ENCODE peak calls at places on chromosomes 5 and 9, in four cellular contexts. I is PC-3, G is neural progenitor cell, D is GM23338. H is an unnamed sample.

GRCh38 chr5:149151717-149152116 is 10.4 kb downstream of the ABLIM3 start:
- DNase-seq in G (no peak), D (peak; percentile 39), I (peak; percentile 77), H (peak; percentile 15)

GRCh38 chr9:33416996-33417395 is 14.6 kb upstream of the AQP7 start:
- DNase-seq in I (no peak), G (no peak), D (no peak), H (peak; percentile 32)

GRCh38 chr9:84471816-84472215 is 131.3 kb upstream of the SLC28A3 start:
- DNase-seq in G (no peak), D (no peak), I (no peak), H (no peak)

GRCh38 chr5:107826311-107827000 is 155.7 kb upstream of the EFNA5 start:
- DNase-seq in D (peak; percentile 91), G (peak; percentile 81), I (no peak), H (no peak)

GRCh38 chr5:172972557-172972956 is 11.0 kb upstream of the ATP6V0E1 start:
- DNase-seq in G (no peak), D (no peak), I (no peak), H (no peak)

GRCh38 chr5:73625905-73626811 is at the start of gene ARHGEF28:
- DNase-seq in G (peak; percentile 82), I (peak; percentile 80), D (peak; percentile 72), H (peak; percentile 74)

GRCh38 chr9:86638109-86638508 is 283.9 kb upstream of the TUT7 start:
- DNase-seq in I (no peak), G (peak; percentile 56), D (no peak), H (no peak)

GRCh38 chr5:59393585-59394289 is 499.8 kb downstream of the PDE4D start:
- DNase-seq in G (no peak), I (no peak), D (no peak), H (peak; percentile 19)

GRCh38 chr9:93256878-93257807 is 73.2 kb downstream of the WNK2 start:
- DNase-seq in I (peak; percentile 3), D (no peak), G (no peak), H (no peak)

GRCh38 chr5:7397005-7397546 is 1.1 kb downstream of the ADCY2 start:
- DNase-seq in I (no peak), G (no peak), D (no peak), H (no peak)
- TF ChIP-seq CTCF in I (no peak), G (peak; percentile 29), D (peak; percentile 3), H (peak; percentile 5)

GRCh38 chr5:139848508-139849100 is 53.0 kb downstream of the PSD2 start:
- DNase-seq in I (no peak), G (no peak), D (peak; percentile 63), H (no peak)
- TF ChIP-seq EZH2phosphoT487 in I (no peak), G (no peak), D (no peak), H (no peak)

GRCh38 chr9:21835111-21835510 is 32.7 kb downstream of the MTAP start:
- DNase-seq in D (no peak), G (no peak), I (no peak), H (no peak)

GRCh38 chr9:21831841-21832509 is 29.5 kb downstream of the MTAP start:
- DNase-seq in G (no peak), I (peak; percentile 59), D (no peak), H (no peak)

GRCh38 chr9:21836437-21837161 is 34.2 kb downstream of the MTAP start:
- DNase-seq in I (peak; percentile 97), G (no peak), D (no peak), H (no peak)

GRCh38 chr9:21830589-21830988 is 28.2 kb downstream of the MTAP start:
- DNase-seq in D (no peak), G (no peak), I (peak; percentile 82), H (no peak)

DNA sequence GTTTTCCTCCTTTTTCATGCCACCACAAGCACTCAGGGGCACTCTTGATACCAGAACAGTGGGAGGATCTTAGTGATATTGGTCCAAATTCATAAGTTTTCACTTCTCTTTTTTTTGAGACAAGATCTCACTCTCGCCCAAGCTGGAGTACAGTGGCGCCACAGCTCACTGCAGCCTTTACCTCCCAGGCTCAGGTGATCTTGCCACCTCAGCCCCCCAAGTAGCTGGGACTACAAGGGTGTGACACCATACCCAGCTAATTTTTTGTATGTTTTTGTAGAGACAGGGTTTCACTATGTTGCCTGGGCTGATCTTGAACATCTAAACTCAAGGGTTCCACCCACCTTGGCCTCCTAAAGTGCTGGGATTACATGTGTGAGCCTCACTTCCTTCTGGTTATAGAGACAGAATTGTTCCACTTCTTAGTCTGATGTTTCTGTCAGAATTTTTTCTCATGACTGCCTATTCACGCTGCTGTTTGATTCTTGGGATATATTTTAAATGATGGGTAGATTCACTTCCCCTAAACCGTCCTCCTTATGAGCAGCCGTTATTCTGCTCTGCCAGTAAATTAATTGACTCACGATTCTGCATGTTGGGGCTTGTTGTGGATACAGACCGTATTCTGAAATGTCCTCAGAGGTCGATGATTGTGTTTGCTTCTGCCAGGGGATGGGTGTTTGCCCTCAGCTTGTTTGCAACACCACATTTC is 30.8 kb downstream of the MTAP start:
- DNase-seq in D (no peak), G (no peak), I (no peak), H (no peak)
- H3K27ac ChIP-seq in D (peak overlapping the region; percentile 39), G (no peak overlapping the region), I (peak overlapping the region; percentile 100), H (no peak overlapping the region)

GRCh38 chr9:111696796-111697195 is 35.4 kb downstream of the GNG10 start:
- DNase-seq in D (no peak), I (no peak), G (no peak), H (no peak)

DNA sequence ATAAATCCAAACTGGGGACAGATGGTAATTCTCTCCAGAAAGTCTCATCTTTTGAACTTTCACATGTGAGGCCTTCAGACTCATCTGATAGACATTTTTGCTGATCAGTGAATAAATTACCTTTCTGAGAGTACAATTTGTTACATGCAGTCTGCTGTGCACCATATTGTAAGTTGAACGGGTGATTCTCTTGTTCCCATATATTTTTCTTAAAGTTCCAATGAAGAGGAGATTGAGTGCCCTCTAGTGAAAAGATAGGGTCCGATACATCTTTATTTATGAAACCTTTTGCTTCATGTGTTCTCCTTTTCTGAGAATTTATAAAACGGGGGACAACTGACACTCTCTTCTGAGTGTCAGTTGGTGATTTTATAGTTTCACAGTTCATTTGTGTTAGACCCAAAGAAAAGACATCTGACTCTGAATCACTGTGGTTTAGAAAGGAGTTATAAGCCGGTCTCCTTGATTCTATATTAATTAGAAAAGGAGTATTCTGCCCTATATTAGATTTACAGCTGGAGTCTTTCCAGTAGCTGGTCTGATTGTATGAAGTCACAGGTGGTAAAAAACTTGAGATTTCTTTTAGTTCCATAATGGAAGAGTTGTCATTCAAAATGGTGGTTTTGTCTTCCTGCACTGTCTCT is 30.4 kb downstream of the GNG10 start:
- DNase-seq in D (peak; percentile 27), G (no peak), I (peak; percentile 58), H (peak; percentile 46)
- TF ChIP-seq CTCF in D (peak; percentile 57), G (peak; percentile 45), I (peak; percentile 63), H (peak; percentile 46)

DNA sequence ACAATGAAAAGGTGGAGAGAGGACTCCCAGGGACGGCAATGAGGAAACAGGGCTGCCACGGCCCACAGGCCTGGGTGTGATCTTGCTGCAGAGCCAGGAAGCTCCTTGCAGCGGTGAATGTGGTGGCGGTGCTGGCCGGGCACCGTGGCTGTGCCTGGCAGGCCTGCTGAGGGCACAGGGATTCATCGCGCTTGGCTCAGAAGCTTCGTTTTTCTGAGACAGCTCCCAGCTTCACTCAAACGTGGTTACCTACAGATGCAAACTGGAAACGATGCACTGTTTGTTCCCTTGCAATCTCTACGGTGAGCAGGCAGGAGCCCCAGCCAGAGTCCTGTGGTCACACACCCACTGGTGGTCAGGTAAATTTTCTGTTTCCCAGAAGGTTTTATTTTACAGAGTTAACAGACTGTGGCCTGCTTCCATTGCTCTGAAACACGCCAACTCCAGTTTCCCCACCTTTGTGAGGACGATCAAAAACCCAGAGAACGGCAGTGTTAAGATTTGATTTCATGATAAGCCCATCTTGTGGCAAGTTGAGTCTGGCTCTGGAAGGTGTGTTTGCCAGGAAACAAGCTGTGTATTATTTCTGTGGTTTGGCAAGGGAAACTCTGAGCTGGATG is 183.9 kb downstream of the AUH start:
- DNase-seq in D (no peak), I (peak; percentile 74), G (no peak), H (no peak)
- TF ChIP-seq EZH2phosphoT487 in D (no peak), I (no peak), G (no peak), H (no peak)

GRCh38 chr5:445591-445990 is 2.6 kb downstream of the EXOC3 start:
- DNase-seq in D (no peak), I (no peak), G (no peak), H (no peak)
- H3K27ac ChIP-seq in D (no peak overlapping the region), I (no peak overlapping the region), G (no peak overlapping the region), H (no peak overlapping the region)